ENCODE peak calls at places on chromosomes 7 and 10, in four cellular contexts. H, W, T and D are unnamed samples.

GRCh38 chr7:110386006-110386405 is 704.9 kb upstream of the LRRN3 start:
- DNase-seq in H (no peak), W (no peak), T (no peak), D (no peak)

GRCh38 chr10:90417466-90418210 is 440.2 kb downstream of the HTR7 start:
- DNase-seq in H (no peak), W (no peak), T (no peak), D (no peak)

GRCh38 chr7:81264116-81264515 is 345.3 kb upstream of the SEMA3C start:
- DNase-seq in H (no peak), W (no peak), T (no peak), D (no peak)

GRCh38 chr7:132141109-132141508 is 435.2 kb downstream of the PLXNA4 start:
- DNase-seq in H (peak; percentile 58), W (no peak), T (no peak), D (no peak)

GRCh38 chr7:128031901-128032604 is 816 bp upstream of the LRRC4 start:
- DNase-seq in H (peak; percentile 72), W (peak; percentile 86), T (peak; percentile 74), D (no peak)

GRCh38 chr10:42975558-42976352 is 101.1 kb upstream of the RET start:
- DNase-seq in H (peak; percentile 30), W (no peak), T (no peak), D (no peak)

GRCh38 chr7:525740-526139 is 6.1 kb upstream of the PDGFA start:
- DNase-seq in H (peak; percentile 77), W (no peak), T (no peak), D (no peak)

GRCh38 chr7:2255145-2256139 is 13.4 kb downstream of the NUDT1 start:
- DNase-seq in H (no peak), W (no peak), T (no peak), D (no peak)

GRCh38 chr7:107860981-107861652 is 29.9 kb upstream of the DLD start:
- DNase-seq in H (no peak), W (no peak), T (no peak), D (no peak)

GRCh38 chr7:149774237-149775175 is 1.1 kb upstream of the ZNF467 start:
- DNase-seq in H (no peak), W (peak; percentile 81), T (peak; percentile 34), D (no peak)

GRCh38 chr10:105611244-105611798 is 970.2 kb downstream of the SORCS3 start:
- DNase-seq in H (no peak), W (no peak), T (no peak), D (no peak)

GRCh38 chr7:17646181-17646956 is 293.9 kb downstream of the SNX13 start:
- DNase-seq in H (no peak), W (no peak), T (no peak), D (peak; percentile 69)

GRCh38 chr7:154960063-154960790 is 42.7 kb downstream of the PAXIP1 start:
- DNase-seq in H (no peak), W (peak; percentile 66), T (no peak), D (peak; percentile 53)

GRCh38 chr7:75617634-75618234 is 121.0 kb downstream of the HIP1 start:
- DNase-seq in H (peak; percentile 59), W (no peak), T (no peak), D (no peak)

GRCh38 chr10:92690211-92691041 is 671 bp downstream of the HHEX start:
- DNase-seq in H (no peak), W (peak; percentile 51), T (peak; percentile 6), D (no peak)

GRCh38 chr7:76260171-76260703 is 42.2 kb upstream of the HSPB1 start:
- DNase-seq in H (no peak), W (peak; percentile 95), T (peak; percentile 87), D (no peak)

GRCh38 chr10:70458329-70459060 is 17.0 kb upstream of the NODAL start:
- DNase-seq in H (peak; percentile 84), W (peak; percentile 83), T (peak; percentile 68), D (no peak)

GRCh38 chr7:151336027-151336720 is 5.4 kb upstream of the NUB1 start:
- DNase-seq in H (no peak), W (no peak), T (no peak), D (no peak)

GRCh38 chr10:80444646-80445319 is 9.3 kb upstream of the TSPAN14 start:
- DNase-seq in H (peak; percentile 71), W (peak; percentile 80), T (peak; percentile 67), D (peak; percentile 45)

GRCh38 chr7:131027287-131027773 is 293.3 kb upstream of the KLF14 start:
- DNase-seq in H (peak; percentile 59), W (no peak), T (no peak), D (no peak)